ENCODE peak calls at places on chromosomes 7 and 10, in six cellular contexts. I, T, G, L, N and X are unnamed samples.
A peak's percentile ranks its signal among the peaks of the same experiment; 100 is the strongest.

GRCh38 chr7:26199301-26200112 is 1.0 kb downstream of the HNRNPA2B1 start:
- DNase-seq in I (peak; percentile 54), T (peak; percentile 34), G (peak; percentile 78), L (no peak), N (peak; percentile 18), X (peak; percentile 70)

GRCh38 chr10:132362151-132362611 is 30.2 kb downstream of the LRRC27 start:
- DNase-seq in I (no peak), T (no peak), G (no peak), L (no peak), N (no peak), X (no peak)

GRCh38 chr7:139051655-139052054 is 15.8 kb upstream of the ZC3HAV1L start:
- DNase-seq in I (no peak), T (no peak), G (no peak), L (no peak), N (no peak), X (no peak)

GRCh38 chr10:119406137-119406536 is 136.4 kb downstream of the RGS10 start:
- DNase-seq in I (no peak), T (no peak), G (no peak), L (no peak), N (no peak), X (no peak)

GRCh38 chr10:114359041-114359952 is 45.0 kb downstream of the AFAP1L2 start:
- DNase-seq in I (no peak), T (no peak), G (no peak), L (no peak), N (no peak), X (no peak)

GRCh38 chr7:94623820-94624219 is 32.1 kb downstream of the SGCE start:
- DNase-seq in I (no peak), T (no peak), G (no peak), L (no peak), N (no peak), X (no peak)

GRCh38 chr10:76082956-76083355 is 651.5 kb downstream of the LRMDA start:
- DNase-seq in I (peak; percentile 29), T (no peak), G (no peak), L (no peak), N (no peak), X (no peak)

GRCh38 chr7:100655908-100656674 is at the start of gene ACTL6B:
- DNase-seq in I (peak; percentile 18), T (peak; percentile 96), G (peak; percentile 72), L (no peak), N (peak; percentile 62), X (peak; percentile 93)

GRCh38 chr7:28068811-28069216 is 111.8 kb downstream of the JAZF1 start:
- DNase-seq in I (peak; percentile 64), T (no peak), G (no peak), L (no peak), N (no peak), X (no peak)

GRCh38 chr7:4934419-4935025 is 24.5 kb downstream of the MMD2 start:
- DNase-seq in I (no peak), T (no peak), G (no peak), L (no peak), N (no peak), X (no peak)

GRCh38 chr10:130194991-130195645 is 58.9 kb downstream of the GLRX3 start:
- DNase-seq in I (no peak), T (no peak), G (no peak), L (no peak), N (no peak), X (no peak)

GRCh38 chr7:148162808-148163207 is 427.8 kb upstream of the C7orf33 start:
- DNase-seq in I (no peak), T (no peak), G (peak; percentile 23), L (no peak), N (no peak), X (no peak)

GRCh38 chr10:57992321-57993077 is 275.2 kb downstream of the IPMK start:
- DNase-seq in I (peak; percentile 19), T (no peak), G (peak; percentile 9), L (no peak), N (no peak), X (no peak)

GRCh38 chr7:91465595-91466061 is 201.4 kb downstream of the FZD1 start:
- DNase-seq in I (no peak), T (no peak), G (no peak), L (no peak), N (no peak), X (no peak)

GRCh38 chr10:46526682-46527038 is 29.8 kb downstream of the GPRIN2 start:
- DNase-seq in I (no peak), T (no peak), G (no peak), L (no peak), N (no peak), X (peak; percentile 26)

GRCh38 chr10:87058171-87058570 is 36.5 kb downstream of the GLUD1 start:
- DNase-seq in I (no peak), T (no peak), G (no peak), L (no peak), N (no peak), X (no peak)

GRCh38 chr7:38681882-38682281 is 50.7 kb upstream of the AMPH start:
- DNase-seq in I (peak; percentile 31), T (no peak), G (no peak), L (peak; percentile 29), N (no peak), X (no peak)

GRCh38 chr7:98110249-98111022 is 3.8 kb downstream of the LMTK2 start:
- DNase-seq in I (peak; percentile 9), T (peak; percentile 27), G (peak; percentile 81), L (no peak), N (no peak), X (no peak)

GRCh38 chr7:11078242-11078834 is 104.7 kb downstream of the PHF14 start:
- DNase-seq in I (no peak), T (no peak), G (no peak), L (no peak), N (no peak), X (no peak)

GRCh38 chr7:11082552-11083213 is 109.0 kb downstream of the PHF14 start:
- DNase-seq in I (peak; percentile 2), T (no peak), G (no peak), L (no peak), N (no peak), X (no peak)

GRCh38 chr7:11082121-11082520 is 108.4 kb downstream of the PHF14 start:
- DNase-seq in I (no peak), T (no peak), G (no peak), L (no peak), N (no peak), X (no peak)

GRCh38 chr7:11079907-11080306 is 106.2 kb downstream of the PHF14 start:
- DNase-seq in I (no peak), T (no peak), G (no peak), L (no peak), N (no peak), X (no peak)

DNA sequence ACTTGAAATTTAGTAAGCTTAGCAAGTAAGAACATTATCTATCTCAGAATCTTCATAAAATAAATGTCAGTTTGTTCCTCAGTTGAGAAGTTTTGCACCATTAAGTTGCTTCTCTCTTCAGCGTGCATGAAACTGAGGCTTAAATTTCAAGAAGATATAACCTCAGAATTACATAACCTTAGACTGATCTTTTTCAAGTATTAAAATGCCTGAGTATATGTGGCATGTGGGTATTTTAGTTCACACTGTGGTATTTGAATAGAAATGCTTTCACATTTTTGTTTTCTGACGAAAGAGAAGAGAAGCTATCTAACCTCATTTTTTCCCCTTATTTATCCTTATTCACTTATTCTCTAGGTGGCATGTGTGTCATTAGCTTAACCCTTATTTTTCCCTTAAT is 104.1 kb downstream of the PHF14 start:
- DNase-seq in I (no peak), T (no peak), G (no peak), L (no peak), N (no peak), X (no peak)
- TF ChIP-seq CTCF in I (no peak), T (no peak), G (no peak), L (no peak), N (no peak), X (no peak)

DNA sequence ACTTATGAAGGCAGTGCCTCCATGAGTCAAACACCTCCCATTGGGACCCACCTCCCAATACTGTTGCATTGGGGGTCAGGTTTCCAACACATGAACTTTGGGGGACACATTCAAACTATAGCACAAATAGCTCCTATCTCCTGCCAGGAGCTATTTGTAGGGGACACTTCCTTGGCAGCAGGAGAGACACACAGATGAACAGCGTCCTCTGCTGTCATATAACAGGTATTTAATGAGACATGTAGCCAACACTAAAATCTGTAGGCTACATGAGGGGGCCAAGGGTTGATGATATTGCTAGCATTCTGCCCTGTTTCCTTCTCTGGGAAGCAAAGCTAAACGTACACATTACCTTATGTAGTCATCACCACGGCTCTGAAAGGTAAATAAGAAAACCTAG is 2.6 kb upstream of the GPR26 start:
- DNase-seq in I (no peak), T (no peak), G (no peak), L (no peak), N (no peak), X (no peak)
- TF ChIP-seq CTCF in I (no peak), T (no peak), G (no peak), L (no peak), N (no peak), X (no peak)

GRCh38 chr7:49789736-49790135 is 16.3 kb downstream of the VWC2 start:
- DNase-seq in I (no peak), T (no peak), G (no peak), L (no peak), N (no peak), X (no peak)
- TF ChIP-seq CTCF in I (no peak), T (no peak), G (no peak), L (no peak), N (no peak), X (no peak)

GRCh38 chr7:12685550-12685949 is 1.9 kb upstream of the ARL4A start:
- DNase-seq in I (peak; percentile 33), T (peak; percentile 54), G (peak; percentile 47), L (no peak), N (peak; percentile 24), X (peak; percentile 44)

GRCh38 chr7:12686894-12687212 is 580 bp upstream of the ARL4A start:
- DNase-seq in I (no peak), T (no peak), G (no peak), L (no peak), N (no peak), X (no peak)

GRCh38 chr7:12686234-12686893 is 1.1 kb upstream of the ARL4A start:
- DNase-seq in I (peak; percentile 77), T (peak; percentile 98), G (peak; percentile 96), L (peak; percentile 69), N (peak; percentile 94), X (peak; percentile 93)

GRCh38 chr7:12684733-12685132 is 2.7 kb upstream of the ARL4A start:
- DNase-seq in I (no peak), T (no peak), G (no peak), L (no peak), N (no peak), X (no peak)

DNA sequence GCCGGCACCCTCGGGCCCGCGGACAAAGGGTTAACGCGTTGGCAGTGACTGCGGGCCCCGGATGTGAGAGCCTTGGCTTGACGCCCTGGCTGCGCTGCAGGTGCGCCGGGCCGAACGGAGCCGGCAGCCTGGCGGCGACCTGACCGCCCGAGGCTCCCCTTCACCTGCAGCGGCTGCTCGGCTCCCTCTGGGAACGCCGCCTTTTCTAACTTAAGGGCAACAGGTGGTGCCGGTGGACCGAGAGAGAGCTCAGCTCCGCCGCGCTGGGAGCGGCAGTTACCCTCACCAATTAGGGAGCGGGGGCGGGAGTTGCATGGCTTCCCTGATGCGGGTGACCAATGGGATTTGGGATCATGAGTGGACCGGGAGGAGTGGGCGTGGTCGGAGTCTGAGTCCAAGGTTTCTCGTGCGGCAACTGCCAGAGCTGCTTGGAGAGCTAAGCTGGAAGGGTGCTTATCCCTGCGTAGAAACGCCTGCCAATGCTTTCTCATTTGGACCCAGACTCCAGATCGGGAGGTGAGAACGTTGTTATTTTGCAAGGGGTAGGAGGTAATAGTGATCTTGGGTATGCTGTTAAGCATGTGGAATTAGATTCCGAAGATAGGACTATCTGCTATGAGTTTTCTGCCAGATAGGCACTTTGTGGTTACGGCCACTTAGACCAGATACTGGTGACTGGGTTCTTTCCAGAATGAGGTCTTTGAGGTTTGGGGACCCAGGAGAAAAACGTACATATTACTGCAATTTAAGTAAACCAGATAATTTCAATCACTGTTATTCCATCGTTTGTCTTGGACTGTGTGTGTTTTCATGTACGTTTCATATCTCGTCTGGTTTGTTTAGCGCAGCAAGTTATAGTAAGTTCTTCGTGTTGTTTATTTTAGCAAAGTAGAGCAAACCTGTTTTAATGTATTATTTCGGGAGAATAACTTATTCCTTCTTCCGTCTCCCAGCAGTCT is at the start of gene ARL4A:
- DNase-seq in I (peak; percentile 98), T (peak; percentile 97), G (peak; percentile 100), L (peak; percentile 94), N (peak; percentile 95), X (peak; percentile 98)
- TF ChIP-seq CTCF in I (peak; percentile 63), T (no peak), G (peak; percentile 73), L (peak; percentile 50), N (no peak), X (no peak)